ENCODE peak calls at places on chromosomes 3 and 15, in eight cellular contexts. G is stomach, P is heart left ventricle, Y is IMR-90, D is A549, V is esophagus squamous epithelium, E is uterus, R is suprapubic skin. A is an unnamed sample.

GRCh38 chr15:50873935-50874353 is 34.5 kb upstream of the AP4E1 start:
- DNase-seq in G (no peak), P (no peak), Y (no peak), V (no peak), D (no peak), E (no peak), R (no peak), A (no peak)

GRCh38 chr3:176927985-176928931 is 269.0 kb downstream of the TBL1XR1 start:
- DNase-seq in G (no peak), P (no peak), V (no peak), E (no peak), D (no peak), R (no peak), Y (no peak), A (no peak)

GRCh38 chr3:147422934-147423599 is 13.9 kb downstream of the ZIC1 start:
- DNase-seq in P (no peak), G (no peak), Y (no peak), V (no peak), E (no peak), R (no peak), D (no peak), A (no peak)

GRCh38 chr3:76024640-76025039 is 239.3 kb upstream of the ZNF717 start:
- DNase-seq in R (no peak), P (no peak), V (no peak), Y (peak), E (no peak), D (peak), G (no peak), A (no peak)

GRCh38 chr3:47016934-47017435 is 37.5 kb downstream of the NBEAL2 start:
- DNase-seq in Y (peak), V (no peak), R (no peak), E (no peak), P (no peak), D (no peak), G (no peak), A (peak)

GRCh38 chr3:135869439-135870105 is 96.0 kb upstream of the PPP2R3A start:
- DNase-seq in V (no peak), D (no peak), P (no peak), R (no peak), E (no peak), G (no peak), Y (peak), A (no peak)

GRCh38 chr15:59996498-59997041 is 7.5 kb upstream of the FOXB1 start:
- DNase-seq in D (no peak), V (no peak), G (no peak), E (no peak), Y (no peak), R (no peak), P (no peak), A (no peak)

GRCh38 chr3:71510485-71510884 is 73.0 kb downstream of the FOXP1 start:
- DNase-seq in G (no peak), E (no peak), Y (peak), P (no peak), V (no peak), D (peak), R (no peak), A (no peak)

GRCh38 chr15:56491110-56491722 is 26.3 kb upstream of the MNS1 start:
- DNase-seq in Y (peak), D (peak), R (no peak), P (peak), V (no peak), G (peak), E (peak), A (peak)

GRCh38 chr3:196003611-196004010 is 78.3 kb downstream of the TFRC start:
- DNase-seq in D (no peak), P (no peak), Y (no peak), R (no peak), E (no peak), G (no peak), V (no peak), A (no peak)

GRCh38 chr15:100544946-100545345 is 16.2 kb upstream of the CERS3 start:
- DNase-seq in Y (no peak), E (no peak), R (no peak), G (no peak), V (no peak), P (no peak), D (no peak), A (no peak)

GRCh38 chr3:53464424-53464823 is 30.0 kb upstream of the CACNA1D start:
- DNase-seq in D (peak), E (no peak), Y (no peak), R (no peak), V (no peak), G (no peak), P (no peak), A (no peak)

GRCh38 chr3:23776352-23776891 is 29.3 kb upstream of the UBE2E1 start:
- DNase-seq in R (no peak), V (no peak), P (no peak), D (no peak), E (no peak), Y (peak), G (no peak), A (peak)

GRCh38 chr15:46039703-46040102 is 404.9 kb downstream of the SQOR start:
- DNase-seq in E (no peak), P (no peak), R (no peak), G (no peak), V (no peak), Y (no peak), D (no peak), A (no peak)

GRCh38 chr15:99424131-99424571 is 141.6 kb upstream of the MEF2A start:
- DNase-seq in V (no peak), R (peak), Y (no peak), G (no peak), E (peak), D (no peak), P (no peak), A (peak)

GRCh38 chr15:71572452-71573053 is 237.8 kb upstream of the NR2E3 start:
- DNase-seq in Y (no peak), V (no peak), G (peak), D (peak), R (no peak), E (peak), P (no peak), A (no peak)

GRCh38 chr3:41652506-41652905 is 309.4 kb downstream of the ULK4 start:
- DNase-seq in E (no peak), P (no peak), V (no peak), Y (no peak), R (no peak), G (no peak), D (no peak), A (no peak)

GRCh38 chr3:142180761-142181362 is 31.5 kb upstream of the TFDP2 start:
- DNase-seq in Y (peak), P (no peak), E (peak), R (no peak), V (no peak), D (peak), G (peak), A (no peak)

GRCh38 chr3:156637480-156638022 is 36.8 kb upstream of the TIPARP start:
- DNase-seq in E (no peak), D (no peak), P (no peak), G (no peak), R (no peak), V (no peak), Y (no peak), A (no peak)

GRCh38 chr15:38683382-38684242 is 119.0 kb upstream of the RASGRP1 start:
- DNase-seq in V (no peak), G (peak), D (peak), R (no peak), P (no peak), E (no peak), Y (peak), A (peak)

GRCh38 chr15:23647421-23648375 is at the start of gene MAGEL2:
- DNase-seq in P (no peak), D (no peak), E (no peak), V (no peak), G (no peak), Y (no peak), R (no peak), A (no peak)

GRCh38 chr3:70740872-70741271 is 428.4 kb upstream of the MDFIC2 start:
- DNase-seq in R (no peak), V (no peak), P (no peak), Y (no peak), G (no peak), D (no peak), E (no peak), A (no peak)

GRCh38 chr3:156718622-156719300 is 44.4 kb downstream of the TIPARP start:
- DNase-seq in P (no peak), Y (peak), D (no peak), R (no peak), G (no peak), V (no peak), E (no peak), A (no peak)

GRCh38 chr3:105385868-105386508 is 19.3 kb downstream of the ALCAM start:
- DNase-seq in R (no peak), P (no peak), G (no peak), E (no peak), Y (no peak), D (no peak), V (no peak), A (no peak)

GRCh38 chr3:139654637-139655365 is 23.0 kb downstream of the NMNAT3 start:
- DNase-seq in R (no peak), Y (no peak), E (no peak), P (no peak), V (no peak), D (no peak), G (no peak), A (peak)

GRCh38 chr15:73633111-73633990 is at the start of gene NPTN:
- DNase-seq in G (peak), D (peak), V (peak), Y (peak), E (peak), P (peak), R (peak), A (peak)
- TF ChIP-seq POLR2A in G (no peak), D (peak), V (peak), Y (peak), E (peak), P (no peak), R (no peak), A (no peak)

DNA sequence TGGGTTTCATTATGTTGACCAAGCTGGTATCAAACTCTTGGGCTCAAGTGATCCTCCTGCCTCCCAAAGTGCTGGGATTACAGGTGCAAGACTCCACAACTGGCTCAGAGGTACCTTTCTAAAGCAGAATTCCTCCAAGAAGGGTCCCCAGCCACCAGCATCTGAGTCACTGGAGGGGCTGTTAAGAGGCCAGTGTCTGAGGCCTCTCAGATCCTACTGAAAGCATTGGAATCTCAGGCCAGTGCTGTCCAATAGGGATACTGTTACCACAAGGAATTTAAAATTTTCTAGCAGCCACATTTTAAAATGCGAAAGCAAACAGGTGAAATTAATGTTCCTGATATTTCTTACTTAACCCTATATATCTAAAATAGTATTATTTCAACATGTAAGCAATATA is 1.3 kb downstream of the CAV3 start:
- DNase-seq in R (no peak), V (no peak), D (no peak), G (no peak), Y (no peak), E (no peak), P (no peak), A (no peak)
- H3K4me3 ChIP-seq in R (no peak), V (no peak), D (no peak), G (no peak), Y (no peak), E (no peak), P (peak), A (no peak)

DNA sequence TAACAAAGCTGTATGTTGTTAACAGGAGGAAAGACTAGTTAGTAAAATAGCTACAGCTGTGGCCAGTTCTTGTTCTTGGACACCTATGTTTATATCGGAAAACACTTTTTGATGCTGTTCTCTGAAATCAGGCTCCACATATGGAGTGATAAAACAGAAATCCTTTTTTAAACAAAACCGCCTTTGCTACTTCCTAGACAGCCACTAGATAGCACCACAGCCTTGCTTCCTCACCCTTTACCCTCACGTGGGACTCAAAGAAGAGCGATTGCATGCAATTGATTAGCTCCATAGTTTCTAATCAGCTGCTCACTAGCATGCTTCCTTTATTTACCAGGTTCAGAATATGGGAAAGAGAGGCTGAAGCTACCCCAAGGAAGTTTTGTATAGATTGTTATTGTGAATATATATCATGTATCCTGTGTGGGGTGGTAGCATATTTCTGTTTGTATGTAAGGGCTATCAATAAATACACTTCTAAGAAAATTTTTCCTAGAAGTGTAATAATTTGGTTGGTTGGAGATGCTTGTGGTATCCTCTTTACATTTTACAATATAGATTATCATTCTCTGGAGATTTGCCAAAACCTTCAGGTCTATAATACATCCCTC is 4.3 kb upstream of the MTFMT start:
- DNase-seq in P (no peak), R (no peak), E (no peak), Y (peak), G (no peak), D (peak), V (no peak), A (peak)
- TF ChIP-seq CTCF in P (peak), R (no peak), E (peak), Y (peak), G (peak), D (peak), V (peak), A (no peak)

GRCh38 chr3:144182501-144182900 is 210.9 kb downstream of the DIPK2A start:
- DNase-seq in R (no peak), E (no peak), P (no peak), G (no peak), D (no peak), V (no peak), Y (no peak), A (no peak)
- TF ChIP-seq POLR2A in R (no peak), E (no peak), P (no peak), G (no peak), D (no peak), V (no peak), Y (no peak), A (no peak)